ENCODE peak calls at places on chromosomes 12 and 14, in seven cellular contexts. One of them, this sample, is unnamed.

GRCh38 chr12:93484315-93484981 is 17.1 kb downstream of the MRPL42 start:
- DNase-seq in sigmoid colon: no peak
- DNase-seq in lung: no peak
- DNase-seq in GM12878: no peak
- DNase-seq in hepatocyte: no peak
- DNase-seq in neural progenitor cell: no peak
- DNase-seq in stomach: no peak
- DNase-seq in this sample: no peak

GRCh38 chr12:30989754-30990153 is 63.2 kb downstream of the TSPAN11 start:
- DNase-seq in GM12878: no peak
- DNase-seq in stomach: no peak
- DNase-seq in sigmoid colon: no peak
- DNase-seq in hepatocyte: peak; percentile 35
- DNase-seq in lung: no peak
- DNase-seq in neural progenitor cell: peak; percentile 62
- DNase-seq in this sample: peak; percentile 29

GRCh38 chr12:15268927-15269552 is 47.8 kb upstream of the RERG start:
- DNase-seq in stomach: peak; percentile 31
- DNase-seq in sigmoid colon: peak; percentile 72
- DNase-seq in hepatocyte: peak; percentile 83
- DNase-seq in neural progenitor cell: peak; percentile 73
- DNase-seq in GM12878: no peak
- DNase-seq in lung: no peak
- DNase-seq in this sample: peak; percentile 24

GRCh38 chr14:35043046-35043445 is 3.0 kb upstream of the FAM177A1 start:
- DNase-seq in GM12878: no peak
- DNase-seq in sigmoid colon: no peak
- DNase-seq in lung: no peak
- DNase-seq in hepatocyte: no peak
- DNase-seq in stomach: no peak
- DNase-seq in neural progenitor cell: no peak
- DNase-seq in this sample: no peak

GRCh38 chr12:23854598-23854997 is 94.9 kb downstream of the SOX5 start:
- DNase-seq in lung: no peak
- DNase-seq in GM12878: no peak
- DNase-seq in hepatocyte: no peak
- DNase-seq in stomach: no peak
- DNase-seq in sigmoid colon: no peak
- DNase-seq in neural progenitor cell: no peak
- DNase-seq in this sample: no peak

GRCh38 chr12:2982361-2982760 is 23.2 kb downstream of the TEAD4 start:
- DNase-seq in hepatocyte: no peak
- DNase-seq in neural progenitor cell: no peak
- DNase-seq in stomach: no peak
- DNase-seq in lung: no peak
- DNase-seq in GM12878: no peak
- DNase-seq in sigmoid colon: no peak
- DNase-seq in this sample: no peak

GRCh38 chr14:68651652-68652432 is 141.0 kb downstream of the ZFP36L1 start:
- DNase-seq in stomach: no peak
- DNase-seq in lung: no peak
- DNase-seq in sigmoid colon: peak; percentile 87
- DNase-seq in GM12878: no peak
- DNase-seq in neural progenitor cell: no peak
- DNase-seq in hepatocyte: no peak
- DNase-seq in this sample: no peak

GRCh38 chr14:30980980-30981379 is 44.5 kb upstream of the AP4S1 start:
- DNase-seq in stomach: no peak
- DNase-seq in neural progenitor cell: no peak
- DNase-seq in hepatocyte: no peak
- DNase-seq in sigmoid colon: no peak
- DNase-seq in GM12878: no peak
- DNase-seq in lung: no peak
- DNase-seq in this sample: no peak

GRCh38 chr14:40218282-40218941 is 786.2 kb upstream of the FBXO33 start:
- DNase-seq in sigmoid colon: no peak
- DNase-seq in stomach: no peak
- DNase-seq in hepatocyte: no peak
- DNase-seq in lung: no peak
- DNase-seq in GM12878: no peak
- DNase-seq in neural progenitor cell: no peak
- DNase-seq in this sample: no peak

GRCh38 chr12:51911788-51912711 is 4.7 kb downstream of the ACVRL1 start:
- DNase-seq in stomach: no peak
- DNase-seq in hepatocyte: no peak
- DNase-seq in GM12878: no peak
- DNase-seq in lung: peak; percentile 56
- DNase-seq in sigmoid colon: peak; percentile 72
- DNase-seq in neural progenitor cell: no peak
- DNase-seq in this sample: peak; percentile 61

GRCh38 chr14:89165189-89165809 is 251.7 kb downstream of the FOXN3 start:
- DNase-seq in hepatocyte: no peak
- DNase-seq in lung: no peak
- DNase-seq in stomach: no peak
- DNase-seq in sigmoid colon: no peak
- DNase-seq in GM12878: peak; percentile 63
- DNase-seq in neural progenitor cell: no peak
- DNase-seq in this sample: peak; percentile 19

GRCh38 chr12:52860102-52860838 is 11.5 kb upstream of the KRT78 start:
- DNase-seq in neural progenitor cell: no peak
- DNase-seq in GM12878: no peak
- DNase-seq in hepatocyte: no peak
- DNase-seq in lung: no peak
- DNase-seq in stomach: no peak
- DNase-seq in sigmoid colon: no peak
- DNase-seq in this sample: no peak

GRCh38 chr14:85444685-85445084 is 85.3 kb upstream of the FLRT2 start:
- DNase-seq in sigmoid colon: no peak
- DNase-seq in hepatocyte: peak; percentile 38
- DNase-seq in stomach: no peak
- DNase-seq in lung: no peak
- DNase-seq in neural progenitor cell: no peak
- DNase-seq in GM12878: no peak
- DNase-seq in this sample: peak; percentile 19

GRCh38 chr12:67519824-67520433 is 128.6 kb upstream of the DYRK2 start:
- DNase-seq in hepatocyte: no peak
- DNase-seq in neural progenitor cell: peak; percentile 73
- DNase-seq in lung: no peak
- DNase-seq in stomach: no peak
- DNase-seq in sigmoid colon: no peak
- DNase-seq in GM12878: no peak
- DNase-seq in this sample: no peak

GRCh38 chr14:28057286-28058011 is 709.1 kb upstream of the FOXG1 start:
- DNase-seq in stomach: no peak
- DNase-seq in sigmoid colon: no peak
- DNase-seq in neural progenitor cell: no peak
- DNase-seq in hepatocyte: peak; percentile 37
- DNase-seq in GM12878: no peak
- DNase-seq in lung: no peak
- DNase-seq in this sample: no peak

GRCh38 chr12:63942464-63943241 is 98.2 kb downstream of the SRGAP1 start:
- DNase-seq in lung: no peak
- DNase-seq in neural progenitor cell: no peak
- DNase-seq in GM12878: no peak
- DNase-seq in hepatocyte: no peak
- DNase-seq in sigmoid colon: no peak
- DNase-seq in stomach: no peak
- DNase-seq in this sample: no peak
- H3K4me1 ChIP-seq in lung: peaks cover 6% of the 10 kb centered on the region
- H3K4me1 ChIP-seq in neural progenitor cell: peaks cover 10% of the 10 kb centered on the region
- H3K4me1 ChIP-seq in GM12878: no peaks in the 10 kb centered on the region
- H3K4me1 ChIP-seq in hepatocyte: no peaks in the 10 kb centered on the region
- H3K4me1 ChIP-seq in sigmoid colon: no peaks in the 10 kb centered on the region
- H3K4me1 ChIP-seq in stomach: no peaks in the 10 kb centered on the region
- H3K4me1 ChIP-seq in this sample: peaks cover 47% of the 10 kb centered on the region

GRCh38 chr14:105199093-105199492 is 18.0 kb upstream of the NUDT14 start:
- DNase-seq in stomach: no peak
- DNase-seq in hepatocyte: no peak
- DNase-seq in sigmoid colon: no peak
- DNase-seq in lung: no peak
- DNase-seq in GM12878: no peak
- DNase-seq in neural progenitor cell: no peak
- DNase-seq in this sample: peak; percentile 70

GRCh38 chr14:105200074-105200473 is 19.0 kb upstream of the NUDT14 start:
- DNase-seq in GM12878: no peak
- DNase-seq in neural progenitor cell: no peak
- DNase-seq in hepatocyte: no peak
- DNase-seq in sigmoid colon: no peak
- DNase-seq in stomach: no peak
- DNase-seq in lung: no peak
- DNase-seq in this sample: no peak

GRCh38 chr14:105197274-105197673 is 16.2 kb upstream of the NUDT14 start:
- DNase-seq in stomach: no peak
- DNase-seq in neural progenitor cell: peak; percentile 73
- DNase-seq in hepatocyte: peak; percentile 38
- DNase-seq in lung: no peak
- DNase-seq in sigmoid colon: no peak
- DNase-seq in GM12878: no peak
- DNase-seq in this sample: peak; percentile 71

GRCh38 chr14:105200641-105201040 is 19.5 kb upstream of the NUDT14 start:
- DNase-seq in lung: no peak
- DNase-seq in stomach: no peak
- DNase-seq in hepatocyte: no peak
- DNase-seq in GM12878: no peak
- DNase-seq in sigmoid colon: no peak
- DNase-seq in neural progenitor cell: no peak
- DNase-seq in this sample: no peak

DNA sequence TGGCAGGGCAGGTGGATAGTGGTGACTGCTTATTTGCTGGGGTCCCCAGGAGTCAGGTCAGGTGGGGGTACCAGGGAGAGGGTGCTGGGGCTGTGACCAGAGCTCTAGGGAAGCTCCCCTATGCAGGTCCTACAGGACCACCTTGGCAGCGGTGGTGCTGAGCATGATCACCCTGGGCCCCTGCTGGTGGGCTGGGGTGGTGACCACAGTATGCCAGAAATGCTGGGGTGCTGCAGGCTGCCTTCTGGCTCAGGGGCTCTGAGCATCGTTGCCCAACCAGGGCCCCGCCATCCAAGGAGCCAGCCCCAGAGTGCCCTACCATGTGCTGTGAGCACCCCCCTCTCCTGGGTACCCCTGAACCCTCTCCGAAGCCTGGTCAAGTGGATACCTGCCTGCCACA is 17.5 kb upstream of the NUDT14 start:
- DNase-seq in hepatocyte: no peak
- DNase-seq in stomach: no peak
- DNase-seq in neural progenitor cell: no peak
- DNase-seq in GM12878: no peak
- DNase-seq in sigmoid colon: no peak
- DNase-seq in lung: no peak
- DNase-seq in this sample: no peak
- H3K27me3 ChIP-seq in hepatocyte: peaks cover 37% of the 10 kb centered on the region
- H3K27me3 ChIP-seq in stomach: peaks cover 10% of the 10 kb centered on the region
- H3K27me3 ChIP-seq in neural progenitor cell: peaks cover 34% of the 10 kb centered on the region
- H3K27me3 ChIP-seq in GM12878: peaks cover 13% of the 10 kb centered on the region
- H3K27me3 ChIP-seq in sigmoid colon: peaks cover 92% of the 10 kb centered on the region
- H3K27me3 ChIP-seq in lung: no peaks in the 10 kb centered on the region
- H3K27me3 ChIP-seq in this sample: peaks cover 33% of the 10 kb centered on the region

DNA sequence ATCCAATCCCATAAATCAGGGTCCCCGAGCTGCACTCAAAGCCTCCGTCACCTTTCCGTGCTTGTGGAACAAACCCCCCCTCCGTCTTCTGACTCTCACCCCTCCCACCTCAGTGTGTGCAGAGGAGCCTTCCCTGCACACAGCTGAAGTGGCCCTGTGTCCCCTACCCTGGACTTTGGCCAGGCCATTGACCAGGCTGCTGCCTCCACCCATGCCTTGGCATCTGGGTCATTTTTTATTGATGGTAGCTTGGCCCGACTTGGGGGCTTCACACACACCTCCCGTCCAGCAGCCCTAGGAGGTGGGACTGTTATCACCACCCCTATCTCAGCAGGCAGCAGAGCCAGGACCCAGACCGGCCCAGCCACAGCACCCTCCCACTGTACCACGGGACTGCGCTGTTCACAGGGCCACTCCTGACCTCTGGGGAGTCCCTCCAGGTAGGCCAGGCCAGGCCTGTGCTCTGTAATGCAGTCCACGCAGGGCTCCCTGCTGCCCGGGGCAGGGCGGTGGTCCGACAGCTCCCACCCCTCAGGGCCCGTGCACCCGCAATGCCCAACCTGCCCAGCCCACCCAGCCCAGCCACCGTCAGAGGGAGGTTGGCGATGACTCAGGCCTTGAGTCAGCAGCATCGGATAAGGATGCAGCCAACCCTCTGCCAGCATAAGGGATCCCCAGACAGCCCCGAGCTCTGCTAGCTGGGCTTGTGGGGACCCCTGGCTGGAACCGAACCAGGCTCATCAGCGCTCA is 9.2 kb upstream of the INF2 start:
- DNase-seq in hepatocyte: peak; percentile 80
- DNase-seq in lung: no peak
- DNase-seq in GM12878: no peak
- DNase-seq in neural progenitor cell: no peak
- DNase-seq in stomach: peak; percentile 77
- DNase-seq in sigmoid colon: peak; percentile 79
- DNase-seq in this sample: no peak
- H3K27ac ChIP-seq in hepatocyte: peak overlapping the region; percentile 95
- H3K27ac ChIP-seq in lung: peak overlapping the region; percentile 59
- H3K27ac ChIP-seq in GM12878: no peak overlapping the region
- H3K27ac ChIP-seq in neural progenitor cell: no peak overlapping the region
- H3K27ac ChIP-seq in stomach: peak overlapping the region; percentile 94
- H3K27ac ChIP-seq in sigmoid colon: peak overlapping the region; percentile 89
- H3K27ac ChIP-seq in this sample: peak overlapping the region; percentile 90

GRCh38 chr14:99216191-99216590 is 55.8 kb downstream of the BCL11B start:
- DNase-seq in GM12878: no peak
- DNase-seq in lung: no peak
- DNase-seq in stomach: no peak
- DNase-seq in neural progenitor cell: no peak
- DNase-seq in sigmoid colon: no peak
- DNase-seq in hepatocyte: no peak
- DNase-seq in this sample: no peak

GRCh38 chr14:99214701-99215100 is 57.3 kb downstream of the BCL11B start:
- DNase-seq in sigmoid colon: no peak
- DNase-seq in hepatocyte: no peak
- DNase-seq in stomach: no peak
- DNase-seq in GM12878: no peak
- DNase-seq in lung: no peak
- DNase-seq in neural progenitor cell: no peak
- DNase-seq in this sample: no peak

GRCh38 chr14:99213603-99214002 is 58.4 kb downstream of the BCL11B start:
- DNase-seq in hepatocyte: no peak
- DNase-seq in neural progenitor cell: no peak
- DNase-seq in GM12878: no peak
- DNase-seq in lung: no peak
- DNase-seq in sigmoid colon: no peak
- DNase-seq in stomach: no peak
- DNase-seq in this sample: no peak

GRCh38 chr14:99217066-99217465 is 54.9 kb downstream of the BCL11B start:
- DNase-seq in stomach: no peak
- DNase-seq in lung: no peak
- DNase-seq in GM12878: no peak
- DNase-seq in neural progenitor cell: no peak
- DNase-seq in hepatocyte: no peak
- DNase-seq in sigmoid colon: no peak
- DNase-seq in this sample: no peak

DNA sequence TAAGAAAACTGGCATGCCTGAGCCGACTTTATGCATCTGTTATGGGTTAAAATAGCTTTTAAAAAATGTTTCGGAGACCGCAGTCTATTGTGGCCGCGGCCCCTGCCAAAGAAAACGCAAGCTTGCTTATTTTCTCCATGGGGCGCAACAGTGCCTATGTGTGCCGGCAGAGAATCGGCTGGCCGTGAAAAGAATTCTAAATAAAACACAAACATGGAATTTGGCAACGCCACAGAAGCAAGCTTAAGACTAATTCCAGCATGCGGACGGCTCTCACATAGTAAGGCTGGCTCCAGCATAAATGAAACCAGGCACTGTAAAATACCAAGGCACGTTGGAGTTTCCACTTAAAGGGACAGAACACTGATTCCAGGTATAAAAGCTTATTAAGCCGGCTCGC is 56.7 kb downstream of the BCL11B start:
- DNase-seq in GM12878: no peak
- DNase-seq in hepatocyte: peak; percentile 74
- DNase-seq in sigmoid colon: no peak
- DNase-seq in stomach: no peak
- DNase-seq in neural progenitor cell: no peak
- DNase-seq in lung: no peak
- DNase-seq in this sample: no peak
- H3K4me1 ChIP-seq in GM12878: no peaks in the 10 kb centered on the region
- H3K4me1 ChIP-seq in hepatocyte: peaks cover 17% of the 10 kb centered on the region
- H3K4me1 ChIP-seq in sigmoid colon: no peaks in the 10 kb centered on the region
- H3K4me1 ChIP-seq in stomach: no peaks in the 10 kb centered on the region
- H3K4me1 ChIP-seq in neural progenitor cell: no peaks in the 10 kb centered on the region
- H3K4me1 ChIP-seq in lung: no peaks in the 10 kb centered on the region
- H3K4me1 ChIP-seq in this sample: no peaks in the 10 kb centered on the region